ENCODE peak calls at places on chromosomes 2 and 18, in six cellular contexts. O is HL-60, F is fibroblast of lung, X is left ventricle myocardium inferior, V is aorta, A is tibial nerve. J is an unnamed sample.

GRCh38 chr18:71966791-71967190 is 577.4 kb downstream of the CBLN2 start:
- DNase-seq in O (no peak), F (no peak), X (no peak), V (no peak), A (no peak), J (no peak)

GRCh38 chr2:100919316-100919715 is 82.8 kb upstream of the RPL31 start:
- DNase-seq in O (peak; percentile 5), F (no peak), X (no peak), V (no peak), A (no peak), J (no peak)

GRCh38 chr2:29398384-29399237 is 283.4 kb downstream of the CLIP4 start:
- DNase-seq in O (no peak), F (peak; percentile 65), X (no peak), V (no peak), A (no peak), J (no peak)

GRCh38 chr18:433297-433696 is 67.2 kb downstream of the COLEC12 start:
- DNase-seq in O (no peak), F (no peak), X (no peak), V (no peak), A (no peak), J (no peak)

GRCh38 chr18:74577019-74577418 is 20.7 kb upstream of the ZNF407 start:
- DNase-seq in O (no peak), F (no peak), X (no peak), V (no peak), A (no peak), J (no peak)

GRCh38 chr18:62850619-62851306 is 135.4 kb downstream of the PHLPP1 start:
- DNase-seq in O (no peak), F (peak; percentile 7), X (no peak), V (no peak), A (no peak), J (no peak)

GRCh38 chr2:136527560-136527959 is 237.8 kb upstream of the THSD7B start:
- DNase-seq in O (peak; percentile 3), F (peak; percentile 3), X (no peak), V (no peak), A (no peak), J (no peak)

GRCh38 chr2:129240061-129240460 is 739.4 kb upstream of the RAB6C start:
- DNase-seq in O (no peak), F (no peak), X (no peak), V (no peak), A (no peak), J (no peak)

GRCh38 chr18:74457743-74458465 is 796 bp upstream of the DIPK1C start:
- DNase-seq in O (no peak), F (no peak), X (peak; percentile 74), V (no peak), A (no peak), J (no peak)

GRCh38 chr2:197255550-197255949 is 55.0 kb downstream of the ANKRD44 start:
- DNase-seq in O (peak; percentile 98), F (peak; percentile 58), X (peak; percentile 67), V (peak; percentile 92), A (peak; percentile 53), J (peak; percentile 85)

GRCh38 chr2:39636306-39636705 is 29.4 kb upstream of the TMEM178A start:
- DNase-seq in O (no peak), F (no peak), X (no peak), V (no peak), A (no peak), J (no peak)

GRCh38 chr2:25234756-25235155 is 66.4 kb upstream of the POMC start:
- DNase-seq in O (no peak), F (no peak), X (no peak), V (no peak), A (no peak), J (no peak)

GRCh38 chr2:237471457-237472186 is 15.4 kb upstream of the MLPH start:
- DNase-seq in O (no peak), F (peak; percentile 45), X (no peak), V (no peak), A (no peak), J (peak; percentile 78)

GRCh38 chr2:43269074-43269572 is 42.7 kb upstream of the ZFP36L2 start:
- DNase-seq in O (no peak), F (peak; percentile 98), X (peak; percentile 87), V (peak; percentile 94), A (peak; percentile 85), J (peak; percentile 76)

GRCh38 chr18:8287184-8287885 is 321.9 kb upstream of the RAB12 start:
- DNase-seq in O (no peak), F (no peak), X (no peak), V (no peak), A (no peak), J (no peak)

GRCh38 chr2:96940026-96940601 is 46.3 kb downstream of the FAM178B start:
- DNase-seq in O (no peak), F (no peak), X (no peak), V (peak; percentile 40), A (no peak), J (no peak)

GRCh38 chr2:126145752-126146151 is 510.2 kb upstream of the GYPC start:
- DNase-seq in O (no peak), F (no peak), X (no peak), V (no peak), A (no peak), J (no peak)

GRCh38 chr2:215624423-215624829 is 188.6 kb upstream of the FN1 start:
- DNase-seq in O (peak; percentile 19), F (peak; percentile 83), X (no peak), V (peak; percentile 47), A (no peak), J (peak; percentile 54)

GRCh38 chr2:30514134-30514860 is 67.3 kb downstream of the LCLAT1 start:
- DNase-seq in O (no peak), F (peak; percentile 56), X (peak; percentile 38), V (no peak), A (no peak), J (no peak)

GRCh38 chr2:49770919-49771318 is 616.6 kb upstream of the FSHR start:
- DNase-seq in O (peak; percentile 2), F (peak; percentile 9), X (peak; percentile 20), V (peak; percentile 47), A (no peak), J (no peak)

GRCh38 chr2:60891175-60891574 is 9.8 kb downstream of the REL start:
- DNase-seq in O (no peak), F (no peak), X (no peak), V (no peak), A (no peak), J (no peak)

GRCh38 chr2:60888853-60889252 is 7.5 kb downstream of the REL start:
- DNase-seq in O (no peak), F (no peak), X (no peak), V (no peak), A (no peak), J (no peak)

GRCh38 chr2:60885683-60886082 is 4.3 kb downstream of the REL start:
- DNase-seq in O (peak; percentile 15), F (no peak), X (no peak), V (no peak), A (no peak), J (no peak)

GRCh38 chr2:60886962-60887361 is 5.6 kb downstream of the REL start:
- DNase-seq in O (no peak), F (no peak), X (no peak), V (no peak), A (no peak), J (no peak)

DNA sequence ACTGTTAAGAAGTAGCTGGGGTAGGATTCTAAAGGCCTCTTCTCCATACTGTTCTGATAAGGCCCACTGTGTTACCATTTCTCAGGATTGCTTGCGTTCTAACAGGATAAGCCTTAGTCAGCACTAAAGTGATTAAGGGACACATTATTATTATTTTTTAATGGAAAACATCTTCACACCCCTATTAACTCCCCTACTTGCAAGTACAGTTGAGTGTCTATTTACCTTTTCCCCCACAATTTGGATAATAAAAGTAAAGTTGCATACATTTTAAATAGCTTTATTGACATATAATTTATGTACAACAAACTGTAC is 9.0 kb downstream of the REL start:
- DNase-seq in O (no peak), F (no peak), X (no peak), V (no peak), A (no peak), J (no peak)
- H3K27ac ChIP-seq in O (no peak overlapping the region), F (no peak overlapping the region), X (no peak overlapping the region), V (no peak overlapping the region), A (no peak overlapping the region), J (no peak overlapping the region)

GRCh38 chr2:109258376-109258775 is 129.4 kb downstream of the SH3RF3 start:
- DNase-seq in O (no peak), F (no peak), X (no peak), V (no peak), A (no peak), J (no peak)
- H3K27ac ChIP-seq in O (no peak overlapping the region), F (no peak overlapping the region), X (peak overlapping the region; percentile 14), V (no peak overlapping the region), A (no peak overlapping the region), J (no peak overlapping the region)

GRCh38 chr2:220955776-220956175 is 616.3 kb downstream of the EPHA4 start:
- DNase-seq in O (no peak), F (no peak), X (no peak), V (no peak), A (no peak), J (no peak)
- H3K27ac ChIP-seq in O (no peak overlapping the region), F (no peak overlapping the region), X (no peak overlapping the region), V (no peak overlapping the region), A (no peak overlapping the region), J (no peak overlapping the region)

GRCh38 chr2:181949047-181949446 is 36.6 kb upstream of the PPP1R1C start:
- DNase-seq in O (no peak), F (peak; percentile 70), X (no peak), V (no peak), A (no peak), J (no peak)
- H3K27ac ChIP-seq in O (no peak overlapping the region), F (no peak overlapping the region), X (no peak overlapping the region), V (no peak overlapping the region), A (no peak overlapping the region), J (no peak overlapping the region)

GRCh38 chr2:73895473-73895872 is 2.7 kb downstream of the ACTG2 start:
- DNase-seq in O (no peak), F (no peak), X (no peak), V (no peak), A (no peak), J (no peak)

GRCh38 chr2:73896362-73897239 is 3.8 kb downstream of the ACTG2 start:
- DNase-seq in O (peak; percentile 8), F (peak; percentile 97), X (no peak), V (peak; percentile 57), A (no peak), J (no peak)

GRCh38 chr2:73897240-73897583 is 4.4 kb downstream of the ACTG2 start:
- DNase-seq in O (no peak), F (no peak), X (no peak), V (no peak), A (no peak), J (no peak)

GRCh38 chr2:73899801-73900336 is 7.1 kb downstream of the ACTG2 start:
- DNase-seq in O (no peak), F (no peak), X (no peak), V (no peak), A (no peak), J (no peak)

DNA sequence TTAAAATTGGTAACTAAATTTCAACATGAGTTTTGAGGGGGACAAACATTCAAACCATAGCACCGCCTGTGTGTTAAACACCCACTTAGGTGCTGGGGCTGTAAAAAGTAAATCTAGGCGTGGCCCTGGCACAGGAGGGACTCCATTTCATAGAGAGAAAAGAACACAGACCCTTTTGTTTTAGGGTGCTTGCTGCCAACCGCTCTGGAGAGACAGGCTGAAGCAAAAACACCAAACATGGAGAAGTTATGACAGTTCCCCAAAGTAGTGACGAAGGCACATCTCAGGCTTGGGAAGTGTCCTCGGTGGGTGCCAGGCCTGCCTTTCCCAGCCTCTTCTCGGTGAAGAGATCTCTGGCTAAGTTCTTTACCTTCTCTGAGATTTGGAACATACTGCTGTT is 5.1 kb downstream of the ACTG2 start:
- DNase-seq in O (no peak), F (no peak), X (no peak), V (no peak), A (no peak), J (no peak)
- H3K27ac ChIP-seq in O (no peak overlapping the region), F (no peak overlapping the region), X (no peak overlapping the region), V (no peak overlapping the region), A (no peak overlapping the region), J (no peak overlapping the region)

GRCh38 chr2:230220347-230220969 is 674 bp upstream of the SP110 start:
- DNase-seq in O (no peak), F (no peak), X (no peak), V (no peak), A (no peak), J (no peak)
- H3K27ac ChIP-seq in O (peak overlapping the region; percentile 76), F (peak overlapping the region; percentile 45), X (peak overlapping the region; percentile 91), V (peak overlapping the region; percentile 29), A (peak overlapping the region; percentile 88), J (peak overlapping the region; percentile 82)